ENCODE peak calls at places on chromosomes 3 and 15, in ten cellular contexts. B is fibroblast of the aortic adventitia, P is nephron progenitor cell, C is GM20000, T is WTC11, Y is lower leg skin, Z is cardiac fibroblast, U is mucosa of descending colon, K is body of pancreas, E is IMR-90. M is an unnamed sample.

GRCh38 chr15:91114301-91114700 is 14.2 kb downstream of the SV2B start:
- DNase-seq in B (no peak), P (no peak), C (no peak), T (no peak), Y (peak; percentile 21), Z (no peak), U (no peak), K (no peak), E (no peak), M (no peak)

GRCh38 chr15:40092416-40093223 is 16.1 kb downstream of the BMF start:
- DNase-seq in B (peak; percentile 93), P (peak; percentile 67), C (no peak), T (no peak), Y (peak; percentile 93), Z (peak; percentile 19), U (peak; percentile 73), K (peak; percentile 59), E (peak; percentile 86), M (no peak)

GRCh38 chr3:52069135-52069534 is 12.8 kb upstream of the DUSP7 start:
- DNase-seq in B (no peak), P (no peak), C (no peak), T (no peak), Y (no peak), Z (no peak), U (no peak), K (no peak), E (no peak), M (no peak)

GRCh38 chr3:12891985-12892839 is 50.8 kb upstream of the RPL32 start:
- DNase-seq in B (peak; percentile 77), P (peak; percentile 64), C (peak; percentile 70), T (peak; percentile 50), Y (no peak), Z (peak; percentile 73), U (peak; percentile 60), K (peak; percentile 59), E (peak; percentile 66), M (peak; percentile 25)

GRCh38 chr3:155362808-155363689 is 69.6 kb upstream of the STRIT1 start:
- DNase-seq in B (no peak), P (no peak), C (no peak), T (peak; percentile 63), Y (no peak), Z (no peak), U (no peak), K (no peak), E (no peak), M (no peak)

GRCh38 chr15:31870336-31871158 is 159.8 kb upstream of the CHRNA7 start:
- DNase-seq in B (peak; percentile 56), P (peak; percentile 94), C (peak; percentile 94), T (peak; percentile 84), Y (peak; percentile 96), Z (peak; percentile 66), U (peak; percentile 87), K (peak; percentile 88), E (peak; percentile 63), M (peak; percentile 88)

GRCh38 chr3:37779289-37780152 is 82.2 kb upstream of the CTDSPL start:
- DNase-seq in B (peak; percentile 87), P (peak; percentile 33), C (peak; percentile 67), T (no peak), Y (no peak), Z (peak; percentile 89), U (peak; percentile 27), K (peak; percentile 30), E (peak; percentile 82), M (peak; percentile 39)

GRCh38 chr3:56926513-56927282 is 124.9 kb upstream of the ARHGEF3 start:
- DNase-seq in B (peak; percentile 89), P (no peak), C (no peak), T (no peak), Y (no peak), Z (peak; percentile 74), U (no peak), K (no peak), E (peak; percentile 31), M (no peak)

GRCh38 chr3:40853474-40853873 is 328.7 kb downstream of the ZNF621 start:
- DNase-seq in B (no peak), P (no peak), C (no peak), T (no peak), Y (no peak), Z (no peak), U (no peak), K (no peak), E (no peak), M (no peak)

GRCh38 chr15:76553102-76553501 is 216.5 kb downstream of the ISL2 start:
- DNase-seq in B (no peak), P (no peak), C (no peak), T (no peak), Y (no peak), Z (no peak), U (no peak), K (no peak), E (no peak), M (no peak)

GRCh38 chr3:14552717-14553116 is 12.6 kb upstream of the GRIP2 start:
- DNase-seq in B (no peak), P (no peak), C (no peak), T (no peak), Y (no peak), Z (no peak), U (no peak), K (no peak), E (no peak), M (no peak)

GRCh38 chr15:62618432-62618831 is 424.1 kb upstream of the TPM1 start:
- DNase-seq in B (peak; percentile 83), P (no peak), C (no peak), T (no peak), Y (no peak), Z (peak; percentile 88), U (no peak), K (no peak), E (peak; percentile 94), M (no peak)

DNA sequence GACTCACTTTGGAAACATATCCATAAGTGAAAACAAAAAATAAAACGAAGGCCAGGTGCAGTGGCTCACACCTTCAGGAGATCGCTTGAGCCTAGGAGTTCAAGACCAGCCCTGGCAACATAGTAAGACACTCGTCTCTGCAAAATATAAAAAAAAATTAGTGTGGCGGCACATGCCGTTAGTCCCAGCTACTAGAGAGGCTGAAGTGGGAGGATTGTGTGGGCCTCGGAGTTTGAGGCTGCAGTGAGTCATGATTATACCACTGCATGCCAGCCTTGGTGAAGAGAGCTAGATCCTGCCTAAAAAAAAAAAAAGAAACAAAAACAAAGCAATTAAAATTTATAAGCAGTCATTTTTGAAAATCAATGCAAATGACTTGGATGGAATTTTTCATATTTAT is 54.7 kb upstream of the NANOGP8 start:
- DNase-seq in B (no peak), P (no peak), C (no peak), T (no peak), Y (no peak), Z (no peak), U (no peak), K (no peak), E (no peak), M (no peak)
- TF ChIP-seq CTCF in B (no peak), P (no peak), C (no peak), T (no peak), Y (no peak), Z (no peak), U (no peak), K (no peak), E (no peak), M (no peak)

DNA sequence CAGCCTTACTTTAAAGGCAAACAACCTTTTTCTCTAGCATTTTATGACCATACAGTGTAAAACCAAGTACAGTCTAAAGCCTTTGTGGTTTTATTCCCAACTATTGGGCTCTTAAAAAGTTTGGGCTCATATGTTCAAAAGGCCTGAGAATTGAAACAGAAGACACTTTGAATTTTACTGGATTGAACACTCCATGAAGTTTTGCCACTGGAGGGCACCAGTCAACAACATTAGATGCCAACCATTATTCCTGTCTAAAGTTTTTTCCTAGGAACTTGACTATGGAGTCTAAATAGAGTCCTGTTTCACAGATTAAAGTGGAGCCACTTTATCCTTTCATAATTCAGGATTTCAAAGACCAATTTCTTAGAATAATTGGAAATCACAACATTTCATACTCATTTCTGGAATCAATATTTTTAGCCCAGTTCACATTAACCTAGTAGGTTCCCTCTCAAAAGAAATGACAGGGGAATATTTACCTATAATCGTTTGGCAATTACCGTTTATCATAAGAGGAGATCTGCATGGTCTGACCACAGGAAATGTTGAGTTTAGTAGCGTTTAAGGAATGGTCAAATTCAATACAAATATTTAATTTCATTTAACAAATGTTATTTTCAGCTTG is 244.1 kb upstream of the PDZRN3 start:
- DNase-seq in B (peak; percentile 70), P (peak; percentile 45), C (no peak), T (peak; percentile 35), Y (no peak), Z (peak; percentile 65), U (peak; percentile 78), K (peak; percentile 66), E (peak; percentile 38), M (peak; percentile 48)
- TF ChIP-seq CTCF in B (peak; percentile 68), P (peak; percentile 67), C (peak; percentile 7), T (peak; percentile 25), Y (no peak), Z (peak; percentile 54), U (no peak), K (peak; percentile 63), E (peak; percentile 68), M (peak; percentile 51)

DNA sequence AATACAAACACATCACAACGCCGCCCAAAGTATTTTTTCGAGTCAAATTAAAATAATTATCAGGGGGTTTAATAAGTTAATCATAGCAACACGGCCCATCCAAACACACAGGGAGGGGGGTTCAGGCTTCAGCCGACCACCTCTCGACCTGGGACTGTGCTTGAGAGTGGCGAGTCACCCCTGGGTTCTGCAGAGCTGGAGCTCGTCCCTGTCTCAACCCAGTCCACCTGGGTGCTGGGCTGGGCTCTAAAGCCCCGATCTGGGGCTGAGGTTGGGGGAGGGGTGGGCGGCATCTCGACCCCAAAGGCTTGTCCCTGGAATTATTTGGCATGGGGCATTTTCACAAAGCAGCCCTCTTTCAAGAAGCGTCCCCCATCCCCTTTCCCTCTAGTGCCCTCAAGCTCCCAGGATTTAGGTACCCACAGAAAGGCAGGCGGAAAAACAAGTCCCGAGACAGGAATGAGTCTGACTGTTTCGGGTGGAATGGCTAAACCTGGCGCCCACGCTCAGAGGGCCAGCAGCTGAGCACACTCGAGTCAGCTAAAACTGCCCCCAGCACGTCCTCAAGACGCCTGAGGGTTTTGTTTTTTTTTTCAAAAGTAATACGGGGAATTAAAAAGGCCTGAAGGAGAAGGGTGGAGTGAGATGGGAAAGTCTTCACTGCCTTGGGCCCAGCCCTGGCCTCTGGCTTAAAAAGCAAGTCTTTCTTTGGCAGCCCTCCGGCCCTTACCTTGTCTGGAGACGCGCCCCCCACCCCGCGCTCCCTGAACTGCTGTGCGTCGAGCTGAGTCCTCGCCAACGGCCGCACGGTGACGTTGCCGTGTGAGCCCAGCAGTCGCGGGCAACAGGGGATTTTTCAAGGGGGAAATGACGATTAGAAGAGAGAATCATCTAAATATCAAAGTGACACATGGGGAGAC is 32.5 kb downstream of the NR2F2 start:
- DNase-seq in B (no peak), P (peak; percentile 64), C (peak; percentile 26), T (peak; percentile 71), Y (no peak), Z (no peak), U (no peak), K (no peak), E (no peak), M (peak; percentile 34)
- TF ChIP-seq CTCF in B (no peak), P (no peak), C (no peak), T (no peak), Y (no peak), Z (no peak), U (no peak), K (no peak), E (no peak), M (no peak)

DNA sequence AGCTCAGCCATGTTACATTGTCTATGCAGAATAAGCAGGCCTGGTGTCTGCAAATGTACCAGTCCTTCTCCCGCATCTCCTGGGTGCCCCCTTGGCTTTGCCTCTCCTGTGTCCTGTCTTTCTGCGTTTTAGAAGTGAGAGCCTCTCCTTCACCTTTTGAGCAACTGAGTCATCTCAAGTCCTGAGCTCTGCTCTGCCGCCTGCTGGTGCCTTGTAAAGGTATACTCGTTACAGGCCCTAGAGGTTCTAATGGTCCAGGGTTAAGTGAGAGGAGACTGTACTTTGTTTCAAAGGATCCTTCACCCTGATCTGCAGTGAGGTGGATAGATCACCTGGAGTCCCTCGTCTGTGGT is 12.6 kb downstream of the GHRL start:
- DNase-seq in B (no peak), P (no peak), C (no peak), T (no peak), Y (no peak), Z (no peak), U (no peak), K (no peak), E (no peak), M (no peak)
- TF ChIP-seq CTCF in B (no peak), P (no peak), C (no peak), T (no peak), Y (no peak), Z (no peak), U (no peak), K (no peak), E (no peak), M (no peak)

M was measured in endothelial cell.